ENCODE peak calls at places on chromosomes 4 and X, in six cellular contexts. H, U, O, K, Q and S are unnamed samples.

GRCh38 chrX:31609130-31609529 is 537.3 kb upstream of the FTHL17 start:
- DNase-seq in H (no peak), U (peak), O (peak), K (no peak), Q (peak), S (no peak)

GRCh38 chr4:39609454-39609911 is 29.2 kb downstream of the SMIM14 start:
- DNase-seq in H (no peak), U (no peak), O (no peak), K (no peak), Q (no peak), S (no peak)

GRCh38 chr4:86940920-86941460 is 6.2 kb downstream of the AFF1 start:
- DNase-seq in H (no peak), U (no peak), O (peak), K (no peak), Q (no peak), S (no peak)

GRCh38 chrX:1205681-1206611 is 6.5 kb downstream of the CRLF2 start:
- DNase-seq in H (peak), U (peak), O (peak), K (peak), Q (peak), S (peak)

GRCh38 chr4:145069361-145069760 is 28.6 kb downstream of the ANAPC10 start:
- DNase-seq in H (no peak), U (peak), O (peak), K (no peak), Q (peak), S (no peak)

GRCh38 chr4:140851032-140851636 is 94.9 kb upstream of the TBC1D9 start:
- DNase-seq in H (peak), U (peak), O (peak), K (no peak), Q (peak), S (no peak)

GRCh38 chr4:47334597-47335185 is 128.8 kb downstream of the COMMD8 start:
- DNase-seq in H (no peak), U (peak), O (peak), K (no peak), Q (peak), S (no peak)

GRCh38 chr4:175385797-175386196 is 426.3 kb downstream of the GPM6A start:
- DNase-seq in H (no peak), U (peak), O (peak), K (no peak), Q (peak), S (no peak)

GRCh38 chrX:76253432-76253831 is 80.6 kb downstream of the PBDC1 start:
- DNase-seq in H (peak), U (peak), O (peak), K (no peak), Q (peak), S (peak)

GRCh38 chr4:61335364-61335763 is 135.2 kb downstream of the ADGRL3 start:
- DNase-seq in H (no peak), U (no peak), O (no peak), K (no peak), Q (no peak), S (no peak)

GRCh38 chr4:105605493-105605892 is 53.1 kb downstream of the ARHGEF38 start:
- DNase-seq in H (no peak), U (peak), O (peak), K (no peak), Q (peak), S (no peak)

GRCh38 chr4:42436950-42437349 is 39.7 kb downstream of the SHISA3 start:
- DNase-seq in H (no peak), U (no peak), O (no peak), K (no peak), Q (no peak), S (no peak)

GRCh38 chr4:158809611-158810486 is 41.0 kb downstream of the FNIP2 start:
- DNase-seq in H (no peak), U (peak), O (peak), K (no peak), Q (peak), S (no peak)

GRCh38 chrX:117982702-117983392 is 133.8 kb downstream of the KLHL13 start:
- DNase-seq in H (no peak), U (no peak), O (no peak), K (no peak), Q (no peak), S (no peak)

GRCh38 chr4:78149737-78150136 is 92.6 kb downstream of the FRAS1 start:
- DNase-seq in H (no peak), U (no peak), O (no peak), K (no peak), Q (no peak), S (no peak)

GRCh38 chr4:10590896-10591295 is 93.7 kb downstream of the CLNK start:
- DNase-seq in H (no peak), U (peak), O (peak), K (no peak), Q (no peak), S (no peak)

GRCh38 chr4:127000090-127000489 is 632.7 kb upstream of the INTU start:
- DNase-seq in H (no peak), U (peak), O (no peak), K (no peak), Q (peak), S (no peak)
- H4K91ac ChIP-seq in H (no peak), U (no peak), O (no peak), K (no peak), Q (no peak), S (no peak)

GRCh38 chr4:25914670-25915358 is 794 bp downstream of the SMIM20 start:
- DNase-seq in H (no peak), U (no peak), O (no peak), K (no peak), Q (no peak), S (no peak)
- H3K4ac ChIP-seq in H (no peak), U (peak), O (no peak), K (peak), Q (peak), S (no peak)

GRCh38 chr4:57369446-57369845 is 259.3 kb upstream of the IGFBP7 start:
- DNase-seq in H (no peak), U (no peak), O (no peak), K (no peak), Q (no peak), S (no peak)
- H4K91ac ChIP-seq in H (no peak), U (no peak), O (no peak), K (no peak), Q (no peak), S (no peak)

GRCh38 chr4:98929341-98930267 is 671 bp upstream of the EIF4E start:
- DNase-seq in H (no peak), U (peak), O (peak), K (no peak), Q (peak), S (no peak)
- H3K4ac ChIP-seq in H (no peak), U (peak), O (peak), K (peak), Q (peak), S (no peak)

GRCh38 chr4:1576961-1577814 is 106.9 kb downstream of the FAM53A start:
- DNase-seq in H (no peak), U (no peak), O (no peak), K (no peak), Q (no peak), S (no peak)
- H4K91ac ChIP-seq in H (no peak), U (no peak), O (no peak), K (peak), Q (peak), S (no peak)

GRCh38 chr4:23171971-23172370 is 479.2 kb downstream of the GBA3 start:
- DNase-seq in H (no peak), U (no peak), O (no peak), K (no peak), Q (no peak), S (no peak)
- H3K4ac ChIP-seq in H (no peak), U (no peak), O (no peak), K (no peak), Q (no peak), S (no peak)

DNA sequence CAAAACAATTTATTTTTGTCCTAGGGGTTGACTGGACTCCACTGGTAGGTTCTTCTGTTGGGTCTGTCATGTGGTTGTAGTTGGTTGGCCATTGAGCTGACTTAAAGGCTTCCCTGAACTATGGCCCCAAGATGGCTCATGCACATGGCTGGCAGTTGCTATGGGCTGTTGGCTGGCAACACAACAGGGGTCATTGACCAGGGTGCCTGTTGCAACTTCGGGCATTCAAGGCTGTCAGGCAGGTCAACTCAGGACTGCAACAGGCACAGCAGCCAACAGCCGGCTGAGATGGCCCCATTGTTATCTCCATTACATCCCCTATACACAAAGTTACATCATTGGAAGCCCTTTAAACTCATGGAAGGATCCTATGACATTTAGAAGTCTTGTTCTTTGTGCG is 109.7 kb upstream of the CPEB2 start:
- DNase-seq in H (no peak), U (no peak), O (no peak), K (no peak), Q (no peak), S (no peak)
- H4K91ac ChIP-seq in H (no peak), U (no peak), O (no peak), K (no peak), Q (no peak), S (no peak)

GRCh38 chr4:185847352-185848078 is 35.5 kb upstream of the SORBS2 start:
- DNase-seq in H (no peak), U (peak), O (peak), K (no peak), Q (peak), S (no peak)
- H3K4ac ChIP-seq in H (no peak), U (no peak), O (no peak), K (no peak), Q (no peak), S (no peak)

DNA sequence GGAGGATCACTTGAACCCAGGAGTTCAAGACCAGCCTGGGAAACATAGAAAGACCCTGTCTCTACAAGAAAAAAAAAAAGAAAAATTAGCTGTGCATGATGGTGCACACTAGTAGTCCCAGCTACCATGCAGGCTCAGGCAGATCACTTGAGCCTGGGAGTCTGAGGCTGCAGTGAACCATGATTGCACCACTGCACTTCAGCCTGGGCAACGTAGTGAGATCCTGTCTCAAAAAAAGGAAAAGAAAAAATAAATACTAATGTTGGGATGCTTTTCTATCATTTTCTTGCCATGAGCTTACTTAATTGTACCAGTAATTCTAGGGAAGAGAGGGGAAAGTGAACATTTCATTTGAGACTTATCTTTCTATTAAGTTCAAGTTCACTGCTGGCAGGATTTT is 19.8 kb downstream of the DCUN1D4 start:
- DNase-seq in H (no peak), U (no peak), O (no peak), K (no peak), Q (no peak), S (no peak)
- H4K91ac ChIP-seq in H (no peak), U (no peak), O (no peak), K (no peak), Q (no peak), S (no peak)